ENCODE peak calls at places on chromosomes 12 and 14, in four cellular contexts. One of them, this sample, is unnamed.

GRCh38 chr12:65628061-65628460 is 196.2 kb upstream of the HMGA2 start:
- DNase-seq in right lobe of liver: no peak
- DNase-seq in thyroid gland: no peak
- DNase-seq in OCI-LY7: no peak
- DNase-seq in this sample: no peak

GRCh38 chr12:45257185-45257585 is 41.3 kb downstream of the ANO6 start:
- DNase-seq in right lobe of liver: no peak
- DNase-seq in thyroid gland: no peak
- DNase-seq in OCI-LY7: peak
- DNase-seq in this sample: no peak

GRCh38 chr12:111785651-111786050 is 18.9 kb downstream of the ALDH2 start:
- DNase-seq in right lobe of liver: no peak
- DNase-seq in thyroid gland: no peak
- DNase-seq in OCI-LY7: no peak
- DNase-seq in this sample: no peak

GRCh38 chr12:26402648-26403047 is 207.3 kb downstream of the SSPN start:
- DNase-seq in right lobe of liver: no peak
- DNase-seq in thyroid gland: peak
- DNase-seq in OCI-LY7: peak
- DNase-seq in this sample: no peak

GRCh38 chr12:1583421-1584078 is 10.8 kb downstream of the FBXL14 start:
- DNase-seq in right lobe of liver: peak
- DNase-seq in thyroid gland: peak
- DNase-seq in OCI-LY7: peak
- DNase-seq in this sample: peak

GRCh38 chr12:109820921-109821381 is 12.2 kb downstream of the TRPV4 start:
- DNase-seq in right lobe of liver: no peak
- DNase-seq in thyroid gland: no peak
- DNase-seq in OCI-LY7: no peak
- DNase-seq in this sample: no peak

GRCh38 chr12:1918875-1919236 is 404 bp upstream of the CACNA2D4 start:
- DNase-seq in right lobe of liver: peak
- DNase-seq in thyroid gland: no peak
- DNase-seq in OCI-LY7: no peak
- DNase-seq in this sample: no peak

GRCh38 chr14:96253140-96253539 is 2.9 kb upstream of the BDKRB1 start:
- DNase-seq in right lobe of liver: no peak
- DNase-seq in thyroid gland: no peak
- DNase-seq in OCI-LY7: no peak
- DNase-seq in this sample: peak

GRCh38 chr12:62375603-62376002 is 91.0 kb upstream of the MON2 start:
- DNase-seq in right lobe of liver: no peak
- DNase-seq in thyroid gland: no peak
- DNase-seq in OCI-LY7: no peak
- DNase-seq in this sample: no peak

GRCh38 chr14:82341386-82341785 is 807.7 kb upstream of the SEL1L start:
- DNase-seq in right lobe of liver: no peak
- DNase-seq in thyroid gland: no peak
- DNase-seq in OCI-LY7: no peak
- DNase-seq in this sample: no peak

GRCh38 chr14:64636208-64636979 is 67.8 kb upstream of the PLEKHG3 start:
- DNase-seq in right lobe of liver: peak
- DNase-seq in thyroid gland: peak
- DNase-seq in OCI-LY7: peak
- DNase-seq in this sample: peak

GRCh38 chr12:80632835-80633234 is 74.6 kb upstream of the MYF6 start:
- DNase-seq in right lobe of liver: no peak
- DNase-seq in thyroid gland: peak
- DNase-seq in OCI-LY7: peak
- DNase-seq in this sample: no peak

GRCh38 chr14:68968721-68969120 is 10.4 kb downstream of the ACTN1 start:
- DNase-seq in right lobe of liver: no peak
- DNase-seq in thyroid gland: no peak
- DNase-seq in OCI-LY7: no peak
- DNase-seq in this sample: no peak

GRCh38 chr12:126191949-126192348 is 1126.7 kb downstream of the AACS start:
- DNase-seq in right lobe of liver: no peak
- DNase-seq in thyroid gland: no peak
- DNase-seq in OCI-LY7: no peak
- DNase-seq in this sample: no peak
- H3K4me3 ChIP-seq in right lobe of liver: no peak
- H3K4me3 ChIP-seq in thyroid gland: no peak
- H3K4me3 ChIP-seq in OCI-LY7: no peak
- H3K4me3 ChIP-seq in this sample: no peak

GRCh38 chr12:102539651-102540553 is 59.5 kb upstream of the IGF1 start:
- DNase-seq in right lobe of liver: no peak
- DNase-seq in thyroid gland: no peak
- DNase-seq in OCI-LY7: no peak
- DNase-seq in this sample: peak

GRCh38 chr12:102543931-102544485 is 63.6 kb upstream of the IGF1 start:
- DNase-seq in right lobe of liver: no peak
- DNase-seq in thyroid gland: no peak
- DNase-seq in OCI-LY7: no peak
- DNase-seq in this sample: no peak

GRCh38 chr12:102542816-102543448 is 62.6 kb upstream of the IGF1 start:
- DNase-seq in right lobe of liver: no peak
- DNase-seq in thyroid gland: no peak
- DNase-seq in OCI-LY7: no peak
- DNase-seq in this sample: peak

GRCh38 chr12:102540856-102541385 is 60.6 kb upstream of the IGF1 start:
- DNase-seq in right lobe of liver: no peak
- DNase-seq in thyroid gland: no peak
- DNase-seq in OCI-LY7: no peak
- DNase-seq in this sample: no peak

GRCh38 chr12:102543494-102543893 is 63.1 kb upstream of the IGF1 start:
- DNase-seq in right lobe of liver: no peak
- DNase-seq in thyroid gland: peak
- DNase-seq in OCI-LY7: no peak
- DNase-seq in this sample: no peak
- TF ChIP-seq CTCF in right lobe of liver: peak
- TF ChIP-seq CTCF in thyroid gland: peak
- TF ChIP-seq CTCF in OCI-LY7: peak
- TF ChIP-seq CTCF in this sample: no peak

GRCh38 chr14:92719421-92719820 is 29.0 kb downstream of the LGMN start:
- DNase-seq in right lobe of liver: no peak
- DNase-seq in thyroid gland: no peak
- DNase-seq in OCI-LY7: no peak
- DNase-seq in this sample: peak
- H3K4me3 ChIP-seq in right lobe of liver: no peak
- H3K4me3 ChIP-seq in thyroid gland: no peak
- H3K4me3 ChIP-seq in OCI-LY7: no peak
- H3K4me3 ChIP-seq in this sample: no peak

GRCh38 chr14:95157195-95157986 is at the start of gene DICER1:
- DNase-seq in right lobe of liver: peak
- DNase-seq in thyroid gland: peak
- DNase-seq in OCI-LY7: peak
- DNase-seq in this sample: peak

GRCh38 chr14:95155044-95155443 is 2.3 kb downstream of the DICER1 start:
- DNase-seq in right lobe of liver: no peak
- DNase-seq in thyroid gland: no peak
- DNase-seq in OCI-LY7: no peak
- DNase-seq in this sample: no peak

GRCh38 chr14:95156765-95157194 is 549 bp downstream of the DICER1 start:
- DNase-seq in right lobe of liver: peak
- DNase-seq in thyroid gland: peak
- DNase-seq in OCI-LY7: peak
- DNase-seq in this sample: peak

GRCh38 chr14:95156153-95156764 is 1.1 kb downstream of the DICER1 start:
- DNase-seq in right lobe of liver: no peak
- DNase-seq in thyroid gland: peak
- DNase-seq in OCI-LY7: peak
- DNase-seq in this sample: peak

GRCh38 chr14:95157987-95158712 is 821 bp upstream of the DICER1 start:
- DNase-seq in right lobe of liver: no peak
- DNase-seq in thyroid gland: no peak
- DNase-seq in OCI-LY7: peak
- DNase-seq in this sample: no peak
- TF ChIP-seq CTCF in right lobe of liver: no peak
- TF ChIP-seq CTCF in thyroid gland: no peak
- TF ChIP-seq CTCF in OCI-LY7: no peak
- TF ChIP-seq CTCF in this sample: no peak

GRCh38 chr14:70884595-70885342 is 22.5 kb upstream of the PCNX1 start:
- DNase-seq in right lobe of liver: no peak
- DNase-seq in thyroid gland: peak
- DNase-seq in OCI-LY7: no peak
- DNase-seq in this sample: no peak

GRCh38 chr14:70885343-70886014 is 21.8 kb upstream of the PCNX1 start:
- DNase-seq in right lobe of liver: peak
- DNase-seq in thyroid gland: no peak
- DNase-seq in OCI-LY7: no peak
- DNase-seq in this sample: no peak

GRCh38 chr14:70888151-70888499 is 19.1 kb upstream of the PCNX1 start:
- DNase-seq in right lobe of liver: no peak
- DNase-seq in thyroid gland: no peak
- DNase-seq in OCI-LY7: no peak
- DNase-seq in this sample: no peak

GRCh38 chr14:70887207-70888150 is 19.8 kb upstream of the PCNX1 start:
- DNase-seq in right lobe of liver: no peak
- DNase-seq in thyroid gland: peak
- DNase-seq in OCI-LY7: no peak
- DNase-seq in this sample: peak

GRCh38 chr14:70886421-70887206 is 20.6 kb upstream of the PCNX1 start:
- DNase-seq in right lobe of liver: no peak
- DNase-seq in thyroid gland: no peak
- DNase-seq in OCI-LY7: peak
- DNase-seq in this sample: no peak
- H3K4me3 ChIP-seq in right lobe of liver: no peak
- H3K4me3 ChIP-seq in thyroid gland: no peak
- H3K4me3 ChIP-seq in OCI-LY7: no peak
- H3K4me3 ChIP-seq in this sample: no peak

GRCh38 chr14:20989787-20990600 is at the start of gene METTL17:
- DNase-seq in right lobe of liver: peak
- DNase-seq in thyroid gland: peak
- DNase-seq in OCI-LY7: peak
- DNase-seq in this sample: peak
- TF ChIP-seq CTCF in right lobe of liver: peak
- TF ChIP-seq CTCF in thyroid gland: no peak
- TF ChIP-seq CTCF in OCI-LY7: peak
- TF ChIP-seq CTCF in this sample: peak

DNA sequence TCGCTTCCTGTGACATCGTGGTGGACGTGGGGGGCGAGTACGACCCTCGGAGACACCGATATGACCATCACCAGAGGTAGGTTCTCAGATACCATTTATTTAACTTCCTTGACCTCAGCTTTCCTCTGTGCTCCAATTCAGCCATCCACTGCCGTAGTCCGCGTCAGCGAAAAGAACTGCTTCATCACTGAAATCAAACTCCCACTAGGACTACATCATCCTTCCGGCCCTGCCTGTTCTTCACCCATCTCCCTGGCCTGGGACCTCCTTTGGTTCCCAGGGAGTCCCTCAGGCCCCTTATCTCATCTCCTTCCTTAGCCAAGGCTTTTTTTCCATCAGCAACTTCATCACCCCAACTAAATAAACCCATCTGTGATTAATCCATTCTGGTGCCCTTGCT is 692 bp downstream of the MYG1 start:
- DNase-seq in right lobe of liver: no peak
- DNase-seq in thyroid gland: no peak
- DNase-seq in OCI-LY7: no peak
- DNase-seq in this sample: peak
- H3K4me3 ChIP-seq in right lobe of liver: peak
- H3K4me3 ChIP-seq in thyroid gland: no peak
- H3K4me3 ChIP-seq in OCI-LY7: peak
- H3K4me3 ChIP-seq in this sample: peak

DNA sequence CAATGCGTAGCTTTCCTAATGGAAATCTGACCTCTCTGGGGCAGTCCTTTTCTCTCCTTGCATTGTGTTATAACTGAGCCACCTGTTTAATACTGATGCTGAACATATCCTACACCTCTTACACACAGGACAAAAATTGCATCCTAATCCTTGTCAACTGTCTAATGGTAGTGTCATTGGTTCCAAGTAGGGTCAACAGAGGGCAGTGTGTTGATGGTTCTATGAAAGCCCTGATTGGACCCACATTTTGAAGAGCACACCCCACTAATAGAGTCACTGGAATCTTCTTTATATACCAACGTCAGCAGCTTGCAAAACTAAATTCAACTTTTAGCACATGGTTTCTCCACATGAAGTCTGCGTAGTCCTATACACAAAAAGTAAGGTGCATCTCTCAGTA is 148.2 kb downstream of the SLC25A21 start:
- DNase-seq in right lobe of liver: no peak
- DNase-seq in thyroid gland: no peak
- DNase-seq in OCI-LY7: no peak
- DNase-seq in this sample: no peak
- TF ChIP-seq CTCF in right lobe of liver: no peak
- TF ChIP-seq CTCF in thyroid gland: no peak
- TF ChIP-seq CTCF in OCI-LY7: peak
- TF ChIP-seq CTCF in this sample: no peak

GRCh38 chr14:23550827-23551265 is 719 bp downstream of the ZFHX2 start:
- DNase-seq in right lobe of liver: no peak
- DNase-seq in thyroid gland: no peak
- DNase-seq in OCI-LY7: no peak
- DNase-seq in this sample: no peak
- H3K4me3 ChIP-seq in right lobe of liver: peak
- H3K4me3 ChIP-seq in thyroid gland: peak
- H3K4me3 ChIP-seq in OCI-LY7: peak
- H3K4me3 ChIP-seq in this sample: peak

GRCh38 chr12:124551268-124552144 is 15.9 kb downstream of the NCOR2 start:
- DNase-seq in right lobe of liver: no peak
- DNase-seq in thyroid gland: peak
- DNase-seq in OCI-LY7: no peak
- DNase-seq in this sample: peak
- TF ChIP-seq CTCF in right lobe of liver: no peak
- TF ChIP-seq CTCF in thyroid gland: no peak
- TF ChIP-seq CTCF in OCI-LY7: no peak
- TF ChIP-seq CTCF in this sample: no peak

This sample was measured in fibroblast of villous mesenchyme.